ENCODE peak calls at places on chromosome 9, in eight cellular contexts. C is spleen, R is HCT116, X is ovary, I is A549, M is uterus, W is transverse colon, Z is heart left ventricle. T is an unnamed sample.

GRCh38 chr9:77014597-77015263 is 4.7 kb upstream of the FOXB2 start:
- DNase-seq in C (no peak), R (no peak), I (no peak), X (no peak), W (no peak), M (no peak), Z (no peak), T (no peak)

GRCh38 chr9:124022201-124023121 is 10.9 kb downstream of the LHX2 start:
- DNase-seq in Z (no peak), X (no peak), I (no peak), R (no peak), M (no peak), W (no peak), C (peak; percentile 32), T (peak; percentile 49)

GRCh38 chr9:116506685-116507084 is 180.4 kb upstream of the TRIM32 start:
- DNase-seq in Z (no peak), C (no peak), R (no peak), W (no peak), M (no peak), I (no peak), X (no peak), T (no peak)

GRCh38 chr9:131707677-131708612 is 31.9 kb downstream of the RAPGEF1 start:
- DNase-seq in I (peak; percentile 61), M (no peak), C (no peak), R (no peak), Z (peak; percentile 90), W (peak; percentile 60), X (no peak), T (peak; percentile 80)

GRCh38 chr9:129550199-129550839 is 70.6 kb downstream of the C9orf50 start:
- DNase-seq in C (peak; percentile 91), M (peak; percentile 89), W (peak; percentile 64), X (peak; percentile 92), R (no peak), I (peak; percentile 55), Z (peak; percentile 90), T (peak; percentile 77)

GRCh38 chr9:79682076-79682736 is 110.4 kb downstream of the TLE4 start:
- DNase-seq in W (no peak), I (no peak), X (no peak), R (no peak), C (no peak), M (no peak), Z (no peak), T (no peak)

GRCh38 chr9:68775003-68775730 is 70.1 kb downstream of the PIP5K1B start:
- DNase-seq in W (no peak), M (no peak), Z (no peak), R (no peak), X (no peak), I (no peak), C (no peak), T (no peak)

GRCh38 chr9:111876179-111876578 is 20.4 kb upstream of the UGCG start:
- DNase-seq in I (no peak), C (no peak), X (no peak), Z (no peak), W (no peak), R (no peak), M (no peak), T (no peak)

GRCh38 chr9:38017149-38017884 is 51.7 kb downstream of the SHB start:
- DNase-seq in R (no peak), X (no peak), C (no peak), M (no peak), W (no peak), I (peak; percentile 73), Z (peak; percentile 88), T (peak; percentile 72)

GRCh38 chr9:89486681-89487080 is 11.2 kb downstream of the SEMA4D start:
- DNase-seq in W (no peak), X (no peak), C (no peak), R (no peak), M (no peak), Z (no peak), I (no peak), T (no peak)

GRCh38 chr9:77424993-77425392 is 223.1 kb downstream of the GNA14 start:
- DNase-seq in W (no peak), M (no peak), Z (no peak), R (no peak), I (no peak), C (no peak), X (no peak), T (no peak)

GRCh38 chr9:99350461-99350860 is 128.4 kb downstream of the SEC61B start:
- DNase-seq in C (no peak), X (no peak), M (no peak), R (no peak), W (no peak), Z (no peak), I (no peak), T (no peak)
- TF ChIP-seq POLR2A in C (no peak), X (no peak), M (no peak), R (no peak), W (no peak), Z (no peak), I (no peak), T (no peak)

GRCh38 chr9:93949073-93949693 is 6.0 kb downstream of the BARX1 start:
- DNase-seq in X (no peak), C (no peak), R (no peak), Z (no peak), I (no peak), W (no peak), M (no peak), T (no peak)

GRCh38 chr9:93952119-93952783 is 2.9 kb downstream of the BARX1 start:
- DNase-seq in R (no peak), I (no peak), M (no peak), W (no peak), X (no peak), C (no peak), Z (no peak), T (no peak)

GRCh38 chr9:93951655-93952118 is 3.5 kb downstream of the BARX1 start:
- DNase-seq in X (no peak), W (no peak), R (no peak), Z (no peak), M (no peak), I (no peak), C (no peak), T (no peak)

GRCh38 chr9:93949694-93950449 is 5.3 kb downstream of the BARX1 start:
- DNase-seq in C (no peak), I (no peak), W (no peak), M (no peak), Z (no peak), X (no peak), R (peak; percentile 29), T (no peak)

DNA sequence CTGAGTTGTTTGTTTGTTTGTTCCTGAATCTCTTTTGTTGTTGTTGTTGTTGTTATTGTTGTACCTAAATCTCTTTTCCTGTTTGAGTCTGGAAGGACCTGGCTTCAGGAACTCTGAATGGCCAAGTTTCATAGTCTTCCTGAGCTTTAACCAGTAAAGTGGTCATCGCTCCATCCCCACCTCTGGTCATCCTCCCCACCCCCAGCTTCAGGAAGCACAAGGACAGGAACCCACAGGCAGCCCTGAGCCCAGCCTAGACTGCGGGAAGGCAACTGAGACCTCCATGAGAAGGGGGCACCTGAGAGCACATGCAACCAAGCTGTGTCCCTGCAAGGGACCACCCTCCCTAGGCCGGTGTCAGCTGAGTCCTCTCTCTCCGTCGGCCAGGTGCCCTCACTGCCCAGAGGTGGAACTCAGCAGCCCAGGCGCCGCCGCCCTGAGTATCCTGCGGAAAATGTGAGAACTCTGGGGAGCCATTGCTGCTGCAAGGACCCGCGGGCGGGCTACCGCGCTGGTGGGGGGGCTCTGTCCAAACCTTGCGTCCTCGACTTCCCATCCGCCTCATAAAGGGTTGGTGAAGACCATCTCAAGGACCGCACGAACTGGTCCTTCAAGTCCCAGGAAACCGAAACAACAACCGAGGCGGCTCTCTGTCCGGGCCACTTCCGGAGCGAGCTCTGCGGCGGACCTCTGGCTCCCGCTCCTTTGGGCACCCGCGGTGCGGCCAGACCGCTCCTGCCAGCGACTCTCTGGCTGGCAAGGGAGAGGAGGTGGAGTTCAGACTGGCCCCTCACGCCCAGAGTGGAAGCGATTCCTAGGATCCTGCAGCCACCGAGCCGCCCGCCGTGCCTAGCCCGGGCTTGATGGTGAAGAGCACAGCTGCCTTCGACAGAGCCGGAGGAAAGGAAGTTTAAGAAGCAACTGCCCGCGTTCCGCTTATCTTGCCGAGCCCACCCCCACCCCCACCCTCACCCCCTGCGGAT is 4.2 kb downstream of the BARX1 start:
- DNase-seq in M (no peak), R (no peak), I (no peak), Z (no peak), X (no peak), W (peak; percentile 36), C (no peak), T (peak; percentile 34)
- H3K4me3 ChIP-seq in M (peak overlapping the region; percentile 42), R (no peak overlapping the region), I (no peak overlapping the region), Z (peak overlapping the region; percentile 50), X (peak overlapping the region; percentile 37), W (peak overlapping the region; percentile 35), C (peak overlapping the region; percentile 47), T (peak overlapping the region; percentile 1)

DNA sequence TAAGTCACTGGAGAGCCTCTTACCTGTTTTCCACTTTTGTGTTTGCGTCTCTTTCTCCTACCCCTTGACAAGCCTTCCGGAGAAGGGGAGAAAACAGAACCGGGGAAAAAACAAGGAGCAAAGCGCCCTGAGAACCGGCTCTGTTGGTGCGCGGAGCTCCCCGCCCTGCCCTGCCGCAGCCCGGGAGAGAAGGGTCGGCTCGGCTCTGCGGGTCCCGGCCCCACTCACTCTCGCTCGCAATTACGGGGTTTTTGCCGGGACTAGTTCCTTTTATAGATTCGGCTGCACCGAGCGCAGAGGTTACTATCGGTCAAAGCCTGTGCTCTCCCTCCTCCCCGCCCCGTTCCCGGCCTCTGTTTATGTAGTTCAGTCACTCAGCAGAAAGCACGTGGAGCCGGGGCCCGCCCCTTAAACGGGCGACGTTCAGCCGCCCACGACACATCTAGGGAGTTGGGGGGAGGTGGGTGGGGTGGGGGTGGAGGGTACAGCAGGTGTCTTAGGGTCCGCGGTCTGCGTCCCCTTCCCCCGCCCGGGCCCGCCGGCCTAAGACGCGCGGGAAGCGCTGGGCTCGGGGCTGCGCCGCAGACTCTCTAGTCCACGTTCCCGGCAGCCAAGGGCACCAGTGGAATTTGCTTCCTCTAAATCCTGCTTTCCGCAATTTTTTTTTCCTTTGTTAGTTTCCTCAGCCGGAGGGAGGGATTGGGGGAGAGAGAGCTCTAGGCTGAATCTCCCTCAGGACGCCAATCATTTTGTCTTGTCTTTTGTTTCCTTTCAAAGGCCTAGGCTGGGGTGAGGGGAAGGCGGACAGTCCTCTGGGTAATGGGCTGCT is at the start of gene ABCA1:
- DNase-seq in M (peak; percentile 86), C (peak; percentile 96), Z (peak; percentile 93), X (peak; percentile 86), I (peak; percentile 79), W (peak; percentile 95), R (peak; percentile 29), T (peak; percentile 99)
- TF ChIP-seq POLR2A in M (peak; percentile 39), C (peak; percentile 18), Z (peak; percentile 77), X (peak; percentile 27), I (peak; percentile 13), W (peak; percentile 95), R (no peak), T (no peak)

DNA sequence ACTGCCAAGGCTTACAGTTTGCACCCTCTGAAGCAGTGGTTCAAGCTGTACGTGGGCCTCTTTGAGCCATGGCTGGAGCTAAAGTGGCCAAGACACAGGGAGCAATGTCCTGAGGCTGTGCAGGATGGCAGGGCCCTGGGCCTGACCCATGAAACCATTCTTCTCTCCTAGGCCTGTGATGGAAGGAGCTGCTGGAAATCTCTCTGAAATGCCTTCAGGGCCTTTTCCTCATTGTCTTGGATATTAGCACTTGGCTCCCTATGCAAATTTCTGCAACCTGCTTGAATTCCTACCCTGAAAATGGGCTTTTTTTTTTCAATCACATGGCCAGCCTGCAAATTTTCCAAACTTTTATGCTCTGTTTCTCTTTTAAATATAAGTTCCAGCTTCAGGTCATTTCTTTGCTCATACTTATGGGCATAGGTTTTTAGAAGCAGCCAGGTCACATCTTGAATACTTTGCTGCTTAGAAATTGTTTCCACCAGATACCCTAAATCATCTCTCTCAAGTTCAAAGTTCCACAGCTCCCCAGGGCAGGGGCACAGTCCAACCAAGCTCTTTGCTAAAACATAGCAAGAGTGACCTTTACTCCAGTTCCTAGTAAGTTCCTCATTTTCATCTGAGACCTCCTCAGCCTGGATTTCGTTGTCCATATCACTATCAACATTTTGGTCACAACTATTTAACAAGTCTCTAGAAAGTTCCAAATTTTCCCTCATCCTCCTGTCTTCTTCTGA is 138.3 kb downstream of the OSTF1 start:
- DNase-seq in I (no peak), R (no peak), X (no peak), W (no peak), M (no peak), C (no peak), Z (no peak), T (no peak)
- H3K4me3 ChIP-seq in I (no peak overlapping the region), R (no peak overlapping the region), X (no peak overlapping the region), W (no peak overlapping the region), M (no peak overlapping the region), C (no peak overlapping the region), Z (no peak overlapping the region), T (no peak overlapping the region)

T was measured in testis.